ENCODE peak calls at places on chromosome 1, in eight cellular contexts. One of them, this sample, is unnamed.

GRCh38 chr1:114075082-114075481 is 78.6 kb downstream of the SYT6 start:
- DNase-seq in DND-41: no peak
- DNase-seq in heart left ventricle: no peak
- DNase-seq in germinal center: no peak
- DNase-seq in left ventricle myocardium inferior: no peak
- DNase-seq in neural crest cell: no peak
- DNase-seq in chondrocyte: no peak
- DNase-seq in tibial artery: no peak
- DNase-seq in this sample: no peak

GRCh38 chr1:171788696-171789095 is 7.2 kb downstream of the METTL13 start:
- DNase-seq in left ventricle myocardium inferior: no peak
- DNase-seq in neural crest cell: no peak
- DNase-seq in germinal center: no peak
- DNase-seq in heart left ventricle: no peak
- DNase-seq in chondrocyte: no peak
- DNase-seq in DND-41: no peak
- DNase-seq in tibial artery: no peak
- DNase-seq in this sample: no peak

GRCh38 chr1:80731241-80731894 is 1069.4 kb upstream of the ADGRL2 start:
- DNase-seq in heart left ventricle: no peak
- DNase-seq in DND-41: no peak
- DNase-seq in left ventricle myocardium inferior: peak
- DNase-seq in germinal center: no peak
- DNase-seq in tibial artery: no peak
- DNase-seq in chondrocyte: no peak
- DNase-seq in neural crest cell: no peak
- DNase-seq in this sample: no peak

GRCh38 chr1:18945401-18945849 is 11.1 kb downstream of the IFFO2 start:
- DNase-seq in chondrocyte: no peak
- DNase-seq in DND-41: no peak
- DNase-seq in left ventricle myocardium inferior: peak
- DNase-seq in germinal center: no peak
- DNase-seq in neural crest cell: no peak
- DNase-seq in tibial artery: no peak
- DNase-seq in heart left ventricle: peak
- DNase-seq in this sample: no peak

GRCh38 chr1:32771561-32772280 is 45.4 kb downstream of the YARS1 start:
- DNase-seq in neural crest cell: no peak
- DNase-seq in left ventricle myocardium inferior: no peak
- DNase-seq in heart left ventricle: no peak
- DNase-seq in germinal center: no peak
- DNase-seq in chondrocyte: peak
- DNase-seq in DND-41: no peak
- DNase-seq in tibial artery: no peak
- DNase-seq in this sample: no peak

GRCh38 chr1:27166351-27166802 is 11.5 kb upstream of the SLC9A1 start:
- DNase-seq in germinal center: no peak
- DNase-seq in chondrocyte: no peak
- DNase-seq in left ventricle myocardium inferior: no peak
- DNase-seq in DND-41: no peak
- DNase-seq in tibial artery: no peak
- DNase-seq in heart left ventricle: no peak
- DNase-seq in neural crest cell: no peak
- DNase-seq in this sample: no peak

GRCh38 chr1:59498640-59499039 is 201.7 kb downstream of the FGGY start:
- DNase-seq in chondrocyte: no peak
- DNase-seq in left ventricle myocardium inferior: no peak
- DNase-seq in tibial artery: no peak
- DNase-seq in heart left ventricle: peak
- DNase-seq in DND-41: no peak
- DNase-seq in germinal center: no peak
- DNase-seq in neural crest cell: no peak
- DNase-seq in this sample: no peak

GRCh38 chr1:16905112-16905855 is 9.5 kb downstream of the RNU1-2 start:
- DNase-seq in neural crest cell: peak
- DNase-seq in heart left ventricle: no peak
- DNase-seq in germinal center: peak
- DNase-seq in tibial artery: no peak
- DNase-seq in chondrocyte: no peak
- DNase-seq in DND-41: peak
- DNase-seq in left ventricle myocardium inferior: no peak
- DNase-seq in this sample: peak

GRCh38 chr1:81314497-81314896 is 486.2 kb upstream of the ADGRL2 start:
- DNase-seq in left ventricle myocardium inferior: no peak
- DNase-seq in neural crest cell: no peak
- DNase-seq in heart left ventricle: no peak
- DNase-seq in chondrocyte: no peak
- DNase-seq in germinal center: no peak
- DNase-seq in DND-41: no peak
- DNase-seq in tibial artery: no peak
- DNase-seq in this sample: no peak

GRCh38 chr1:82464362-82464931 is 663.7 kb downstream of the ADGRL2 start:
- DNase-seq in germinal center: no peak
- DNase-seq in chondrocyte: no peak
- DNase-seq in left ventricle myocardium inferior: peak
- DNase-seq in heart left ventricle: peak
- DNase-seq in neural crest cell: no peak
- DNase-seq in tibial artery: no peak
- DNase-seq in DND-41: no peak
- DNase-seq in this sample: no peak

GRCh38 chr1:220249522-220249921 is 22.7 kb downstream of the RAB3GAP2 start:
- DNase-seq in left ventricle myocardium inferior: no peak
- DNase-seq in germinal center: no peak
- DNase-seq in neural crest cell: no peak
- DNase-seq in tibial artery: no peak
- DNase-seq in heart left ventricle: no peak
- DNase-seq in chondrocyte: no peak
- DNase-seq in DND-41: no peak
- DNase-seq in this sample: no peak

GRCh38 chr1:20483833-20484525 is 2.0 kb downstream of the CAMK2N1 start:
- DNase-seq in chondrocyte: peak
- DNase-seq in tibial artery: no peak
- DNase-seq in germinal center: no peak
- DNase-seq in left ventricle myocardium inferior: no peak
- DNase-seq in neural crest cell: peak
- DNase-seq in DND-41: no peak
- DNase-seq in heart left ventricle: no peak
- DNase-seq in this sample: no peak

GRCh38 chr1:204505674-204506073 is 10.5 kb upstream of the MDM4 start:
- DNase-seq in germinal center: no peak
- DNase-seq in neural crest cell: no peak
- DNase-seq in tibial artery: no peak
- DNase-seq in heart left ventricle: no peak
- DNase-seq in left ventricle myocardium inferior: no peak
- DNase-seq in DND-41: no peak
- DNase-seq in chondrocyte: no peak
- DNase-seq in this sample: no peak

GRCh38 chr1:162927421-162927820 is 66.4 kb upstream of the CCDC190 start:
- DNase-seq in tibial artery: no peak
- DNase-seq in left ventricle myocardium inferior: no peak
- DNase-seq in germinal center: no peak
- DNase-seq in heart left ventricle: no peak
- DNase-seq in chondrocyte: no peak
- DNase-seq in neural crest cell: no peak
- DNase-seq in DND-41: no peak
- DNase-seq in this sample: no peak

GRCh38 chr1:185008746-185009360 is 34.5 kb upstream of the NIBAN1 start:
- DNase-seq in chondrocyte: no peak
- DNase-seq in germinal center: no peak
- DNase-seq in left ventricle myocardium inferior: no peak
- DNase-seq in tibial artery: no peak
- DNase-seq in heart left ventricle: no peak
- DNase-seq in neural crest cell: no peak
- DNase-seq in DND-41: no peak
- DNase-seq in this sample: no peak

GRCh38 chr1:53603431-53603830 is 135.5 kb downstream of the GLIS1 start:
- DNase-seq in germinal center: no peak
- DNase-seq in heart left ventricle: no peak
- DNase-seq in chondrocyte: peak
- DNase-seq in tibial artery: no peak
- DNase-seq in DND-41: no peak
- DNase-seq in neural crest cell: no peak
- DNase-seq in left ventricle myocardium inferior: no peak
- DNase-seq in this sample: no peak

GRCh38 chr1:17553970-17554369 is 14.5 kb downstream of the ARHGEF10L start:
- DNase-seq in neural crest cell: no peak
- DNase-seq in left ventricle myocardium inferior: no peak
- DNase-seq in heart left ventricle: no peak
- DNase-seq in chondrocyte: no peak
- DNase-seq in tibial artery: no peak
- DNase-seq in germinal center: no peak
- DNase-seq in DND-41: no peak
- DNase-seq in this sample: no peak

GRCh38 chr1:234608720-234609527 is 1.1 kb downstream of the IRF2BP2 start:
- DNase-seq in DND-41: peak
- DNase-seq in left ventricle myocardium inferior: peak
- DNase-seq in germinal center: peak
- DNase-seq in chondrocyte: peak
- DNase-seq in tibial artery: no peak
- DNase-seq in heart left ventricle: peak
- DNase-seq in neural crest cell: no peak
- DNase-seq in this sample: no peak

GRCh38 chr1:92484171-92484471 is 2.6 kb downstream of the GFI1 start:
- DNase-seq in tibial artery: no peak
- DNase-seq in left ventricle myocardium inferior: no peak
- DNase-seq in chondrocyte: no peak
- DNase-seq in heart left ventricle: no peak
- DNase-seq in DND-41: no peak
- DNase-seq in neural crest cell: no peak
- DNase-seq in germinal center: no peak
- DNase-seq in this sample: no peak

GRCh38 chr1:192497214-192497794 is 78.3 kb upstream of the RGS1 start:
- DNase-seq in germinal center: no peak
- DNase-seq in chondrocyte: no peak
- DNase-seq in heart left ventricle: no peak
- DNase-seq in tibial artery: no peak
- DNase-seq in neural crest cell: no peak
- DNase-seq in DND-41: no peak
- DNase-seq in left ventricle myocardium inferior: no peak
- DNase-seq in this sample: no peak

GRCh38 chr1:88288571-88288970 is 395.5 kb upstream of the PKN2 start:
- DNase-seq in left ventricle myocardium inferior: no peak
- DNase-seq in tibial artery: no peak
- DNase-seq in neural crest cell: no peak
- DNase-seq in germinal center: no peak
- DNase-seq in DND-41: no peak
- DNase-seq in chondrocyte: no peak
- DNase-seq in heart left ventricle: no peak
- DNase-seq in this sample: no peak

This sample was measured in NCI-H1048.